ENCODE peak calls at places on chromosome 17, in seven cellular contexts. One of them, this sample, is unnamed.

GRCh38 chr17:57782642-57783337 is 37.7 kb upstream of the CCDC182 start:
- DNase-seq in adrenal gland: no peak
- DNase-seq in HT1080: no peak
- DNase-seq in naive thymus-derived CD8-positive, alpha-beta T cell: no peak
- DNase-seq in T-helper 2 cell: no peak
- DNase-seq in stimulated activated CD8-positive, alpha-beta memory T cell treated with anti-CD3 and anti-CD28 coated beads, Interleukin-12 subunit alpha, Interleukin-12 subunit beta, amount 100 ng/mL, for 4 hours: no peak
- DNase-seq in Panc1: no peak
- DNase-seq in this sample: no peak

GRCh38 chr17:77196251-77196650 is 55.5 kb downstream of the SEC14L1 start:
- DNase-seq in adrenal gland: no peak
- DNase-seq in HT1080: no peak
- DNase-seq in naive thymus-derived CD8-positive, alpha-beta T cell: no peak
- DNase-seq in T-helper 2 cell: no peak
- DNase-seq in stimulated activated CD8-positive, alpha-beta memory T cell treated with anti-CD3 and anti-CD28 coated beads, Interleukin-12 subunit alpha, Interleukin-12 subunit beta, amount 100 ng/mL, for 4 hours: no peak
- DNase-seq in Panc1: no peak
- DNase-seq in this sample: no peak

GRCh38 chr17:59330314-59330942 is 1.0 kb upstream of the YPEL2 start:
- DNase-seq in adrenal gland: peak; percentile 70
- DNase-seq in HT1080: no peak
- DNase-seq in naive thymus-derived CD8-positive, alpha-beta T cell: no peak
- DNase-seq in T-helper 2 cell: no peak
- DNase-seq in stimulated activated CD8-positive, alpha-beta memory T cell treated with anti-CD3 and anti-CD28 coated beads, Interleukin-12 subunit alpha, Interleukin-12 subunit beta, amount 100 ng/mL, for 4 hours: no peak
- DNase-seq in Panc1: no peak
- DNase-seq in this sample: peak; percentile 89

GRCh38 chr17:8724451-8724850 is 20.2 kb downstream of the CCDC42 start:
- DNase-seq in adrenal gland: no peak
- DNase-seq in HT1080: no peak
- DNase-seq in naive thymus-derived CD8-positive, alpha-beta T cell: no peak
- DNase-seq in T-helper 2 cell: no peak
- DNase-seq in stimulated activated CD8-positive, alpha-beta memory T cell treated with anti-CD3 and anti-CD28 coated beads, Interleukin-12 subunit alpha, Interleukin-12 subunit beta, amount 100 ng/mL, for 4 hours: no peak
- DNase-seq in Panc1: no peak
- DNase-seq in this sample: no peak

GRCh38 chr17:73156166-73156840 is 8.5 kb upstream of the SSTR2 start:
- DNase-seq in adrenal gland: peak; percentile 66
- DNase-seq in HT1080: peak; percentile 70
- DNase-seq in naive thymus-derived CD8-positive, alpha-beta T cell: peak; percentile 5
- DNase-seq in T-helper 2 cell: peak; percentile 42
- DNase-seq in stimulated activated CD8-positive, alpha-beta memory T cell treated with anti-CD3 and anti-CD28 coated beads, Interleukin-12 subunit alpha, Interleukin-12 subunit beta, amount 100 ng/mL, for 4 hours: peak; percentile 22
- DNase-seq in Panc1: peak; percentile 17
- DNase-seq in this sample: no peak

GRCh38 chr17:1005361-1005946 is 8.5 kb downstream of the TIMM22 start:
- DNase-seq in adrenal gland: peak; percentile 81
- DNase-seq in HT1080: no peak
- DNase-seq in naive thymus-derived CD8-positive, alpha-beta T cell: no peak
- DNase-seq in T-helper 2 cell: no peak
- DNase-seq in stimulated activated CD8-positive, alpha-beta memory T cell treated with anti-CD3 and anti-CD28 coated beads, Interleukin-12 subunit alpha, Interleukin-12 subunit beta, amount 100 ng/mL, for 4 hours: no peak
- DNase-seq in Panc1: no peak
- DNase-seq in this sample: no peak

GRCh38 chr17:50238594-50239287 is 35.5 kb upstream of the TMEM92 start:
- DNase-seq in adrenal gland: no peak
- DNase-seq in HT1080: no peak
- DNase-seq in naive thymus-derived CD8-positive, alpha-beta T cell: no peak
- DNase-seq in T-helper 2 cell: no peak
- DNase-seq in stimulated activated CD8-positive, alpha-beta memory T cell treated with anti-CD3 and anti-CD28 coated beads, Interleukin-12 subunit alpha, Interleukin-12 subunit beta, amount 100 ng/mL, for 4 hours: no peak
- DNase-seq in Panc1: no peak
- DNase-seq in this sample: no peak

GRCh38 chr17:3865166-3865565 is 19.1 kb upstream of the NCBP3 start:
- DNase-seq in adrenal gland: no peak
- DNase-seq in HT1080: peak; percentile 18
- DNase-seq in naive thymus-derived CD8-positive, alpha-beta T cell: no peak
- DNase-seq in T-helper 2 cell: no peak
- DNase-seq in stimulated activated CD8-positive, alpha-beta memory T cell treated with anti-CD3 and anti-CD28 coated beads, Interleukin-12 subunit alpha, Interleukin-12 subunit beta, amount 100 ng/mL, for 4 hours: no peak
- DNase-seq in Panc1: no peak
- DNase-seq in this sample: no peak

GRCh38 chr17:76255801-76256429 is 9.2 kb upstream of the UBALD2 start:
- DNase-seq in adrenal gland: no peak
- DNase-seq in HT1080: no peak
- DNase-seq in naive thymus-derived CD8-positive, alpha-beta T cell: no peak
- DNase-seq in T-helper 2 cell: no peak
- DNase-seq in stimulated activated CD8-positive, alpha-beta memory T cell treated with anti-CD3 and anti-CD28 coated beads, Interleukin-12 subunit alpha, Interleukin-12 subunit beta, amount 100 ng/mL, for 4 hours: no peak
- DNase-seq in Panc1: no peak
- DNase-seq in this sample: no peak

GRCh38 chr17:51120357-51120738 is 320 bp downstream of the SPAG9 start:
- DNase-seq in adrenal gland: no peak
- DNase-seq in HT1080: peak; percentile 32
- DNase-seq in naive thymus-derived CD8-positive, alpha-beta T cell: no peak
- DNase-seq in T-helper 2 cell: peak; percentile 25
- DNase-seq in stimulated activated CD8-positive, alpha-beta memory T cell treated with anti-CD3 and anti-CD28 coated beads, Interleukin-12 subunit alpha, Interleukin-12 subunit beta, amount 100 ng/mL, for 4 hours: no peak
- DNase-seq in Panc1: no peak
- DNase-seq in this sample: peak; percentile 90

GRCh38 chr17:64281962-64282752 is 19.1 kb upstream of the TEX2 start:
- DNase-seq in adrenal gland: peak; percentile 56
- DNase-seq in HT1080: peak; percentile 75
- DNase-seq in naive thymus-derived CD8-positive, alpha-beta T cell: peak; percentile 33
- DNase-seq in T-helper 2 cell: no peak
- DNase-seq in stimulated activated CD8-positive, alpha-beta memory T cell treated with anti-CD3 and anti-CD28 coated beads, Interleukin-12 subunit alpha, Interleukin-12 subunit beta, amount 100 ng/mL, for 4 hours: no peak
- DNase-seq in Panc1: no peak
- DNase-seq in this sample: no peak

GRCh38 chr17:72640415-72641165 is 451.9 kb downstream of the SLC39A11 start:
- DNase-seq in adrenal gland: no peak
- DNase-seq in HT1080: no peak
- DNase-seq in naive thymus-derived CD8-positive, alpha-beta T cell: no peak
- DNase-seq in T-helper 2 cell: no peak
- DNase-seq in stimulated activated CD8-positive, alpha-beta memory T cell treated with anti-CD3 and anti-CD28 coated beads, Interleukin-12 subunit alpha, Interleukin-12 subunit beta, amount 100 ng/mL, for 4 hours: no peak
- DNase-seq in Panc1: no peak
- DNase-seq in this sample: no peak

GRCh38 chr17:50470451-50470850 is 1.8 kb upstream of the CHAD start:
- DNase-seq in adrenal gland: no peak
- DNase-seq in HT1080: no peak
- DNase-seq in naive thymus-derived CD8-positive, alpha-beta T cell: no peak
- DNase-seq in T-helper 2 cell: no peak
- DNase-seq in stimulated activated CD8-positive, alpha-beta memory T cell treated with anti-CD3 and anti-CD28 coated beads, Interleukin-12 subunit alpha, Interleukin-12 subunit beta, amount 100 ng/mL, for 4 hours: no peak
- DNase-seq in Panc1: no peak
- DNase-seq in this sample: no peak

GRCh38 chr17:50114849-50115357 is 15.1 kb downstream of the SAMD14 start:
- DNase-seq in adrenal gland: peak; percentile 54
- DNase-seq in HT1080: peak; percentile 47
- DNase-seq in naive thymus-derived CD8-positive, alpha-beta T cell: no peak
- DNase-seq in T-helper 2 cell: no peak
- DNase-seq in stimulated activated CD8-positive, alpha-beta memory T cell treated with anti-CD3 and anti-CD28 coated beads, Interleukin-12 subunit alpha, Interleukin-12 subunit beta, amount 100 ng/mL, for 4 hours: no peak
- DNase-seq in Panc1: no peak
- DNase-seq in this sample: no peak

GRCh38 chr17:29760279-29760721 is 137.6 kb upstream of the CORO6 start:
- DNase-seq in adrenal gland: no peak
- DNase-seq in HT1080: peak; percentile 33
- DNase-seq in naive thymus-derived CD8-positive, alpha-beta T cell: peak; percentile 55
- DNase-seq in T-helper 2 cell: no peak
- DNase-seq in stimulated activated CD8-positive, alpha-beta memory T cell treated with anti-CD3 and anti-CD28 coated beads, Interleukin-12 subunit alpha, Interleukin-12 subunit beta, amount 100 ng/mL, for 4 hours: peak; percentile 7
- DNase-seq in Panc1: no peak
- DNase-seq in this sample: no peak

GRCh38 chr17:82048571-82048971 is 3.0 kb downstream of the RFNG start:
- DNase-seq in adrenal gland: no peak
- DNase-seq in HT1080: no peak
- DNase-seq in naive thymus-derived CD8-positive, alpha-beta T cell: no peak
- DNase-seq in T-helper 2 cell: no peak
- DNase-seq in stimulated activated CD8-positive, alpha-beta memory T cell treated with anti-CD3 and anti-CD28 coated beads, Interleukin-12 subunit alpha, Interleukin-12 subunit beta, amount 100 ng/mL, for 4 hours: no peak
- DNase-seq in Panc1: no peak
- DNase-seq in this sample: no peak

GRCh38 chr17:40063915-40064531 is 1.3 kb downstream of the THRA start:
- DNase-seq in adrenal gland: peak; percentile 59
- DNase-seq in HT1080: no peak
- DNase-seq in naive thymus-derived CD8-positive, alpha-beta T cell: no peak
- DNase-seq in T-helper 2 cell: no peak
- DNase-seq in stimulated activated CD8-positive, alpha-beta memory T cell treated with anti-CD3 and anti-CD28 coated beads, Interleukin-12 subunit alpha, Interleukin-12 subunit beta, amount 100 ng/mL, for 4 hours: no peak
- DNase-seq in Panc1: no peak
- DNase-seq in this sample: no peak

GRCh38 chr17:48791128-48792032 is 25.6 kb downstream of the TTLL6 start:
- DNase-seq in adrenal gland: peak; percentile 82
- DNase-seq in HT1080: peak; percentile 85
- DNase-seq in naive thymus-derived CD8-positive, alpha-beta T cell: no peak
- DNase-seq in T-helper 2 cell: no peak
- DNase-seq in stimulated activated CD8-positive, alpha-beta memory T cell treated with anti-CD3 and anti-CD28 coated beads, Interleukin-12 subunit alpha, Interleukin-12 subunit beta, amount 100 ng/mL, for 4 hours: no peak
- DNase-seq in Panc1: peak; percentile 75
- DNase-seq in this sample: no peak

GRCh38 chr17:36939059-36939943 is 2.0 kb downstream of the LHX1 start:
- DNase-seq in adrenal gland: no peak
- DNase-seq in HT1080: no peak
- DNase-seq in naive thymus-derived CD8-positive, alpha-beta T cell: no peak
- DNase-seq in T-helper 2 cell: no peak
- DNase-seq in stimulated activated CD8-positive, alpha-beta memory T cell treated with anti-CD3 and anti-CD28 coated beads, Interleukin-12 subunit alpha, Interleukin-12 subunit beta, amount 100 ng/mL, for 4 hours: no peak
- DNase-seq in Panc1: no peak
- DNase-seq in this sample: no peak

GRCh38 chr17:1720856-1721386 is 3.6 kb upstream of the WDR81 start:
- DNase-seq in adrenal gland: peak; percentile 72
- DNase-seq in HT1080: peak; percentile 51
- DNase-seq in naive thymus-derived CD8-positive, alpha-beta T cell: peak; percentile 43
- DNase-seq in T-helper 2 cell: peak; percentile 58
- DNase-seq in stimulated activated CD8-positive, alpha-beta memory T cell treated with anti-CD3 and anti-CD28 coated beads, Interleukin-12 subunit alpha, Interleukin-12 subunit beta, amount 100 ng/mL, for 4 hours: no peak
- DNase-seq in Panc1: no peak
- DNase-seq in this sample: no peak

GRCh38 chr17:37124074-37124824 is 175.5 kb downstream of the AATF start:
- DNase-seq in adrenal gland: no peak
- DNase-seq in HT1080: no peak
- DNase-seq in naive thymus-derived CD8-positive, alpha-beta T cell: no peak
- DNase-seq in T-helper 2 cell: no peak
- DNase-seq in stimulated activated CD8-positive, alpha-beta memory T cell treated with anti-CD3 and anti-CD28 coated beads, Interleukin-12 subunit alpha, Interleukin-12 subunit beta, amount 100 ng/mL, for 4 hours: no peak
- DNase-seq in Panc1: no peak
- DNase-seq in this sample: no peak

GRCh38 chr17:17018021-17018441 is 24.2 kb upstream of the MPRIP start:
- DNase-seq in adrenal gland: no peak
- DNase-seq in HT1080: no peak
- DNase-seq in naive thymus-derived CD8-positive, alpha-beta T cell: no peak
- DNase-seq in T-helper 2 cell: no peak
- DNase-seq in stimulated activated CD8-positive, alpha-beta memory T cell treated with anti-CD3 and anti-CD28 coated beads, Interleukin-12 subunit alpha, Interleukin-12 subunit beta, amount 100 ng/mL, for 4 hours: no peak
- DNase-seq in Panc1: no peak
- DNase-seq in this sample: no peak

GRCh38 chr17:1422907-1423306 is 22.9 kb upstream of the YWHAE start:
- DNase-seq in adrenal gland: no peak
- DNase-seq in HT1080: peak; percentile 96
- DNase-seq in naive thymus-derived CD8-positive, alpha-beta T cell: no peak
- DNase-seq in T-helper 2 cell: no peak
- DNase-seq in stimulated activated CD8-positive, alpha-beta memory T cell treated with anti-CD3 and anti-CD28 coated beads, Interleukin-12 subunit alpha, Interleukin-12 subunit beta, amount 100 ng/mL, for 4 hours: no peak
- DNase-seq in Panc1: peak; percentile 81
- DNase-seq in this sample: no peak

GRCh38 chr17:83124871-83125514 is 45.6 kb downstream of the METRNL start:
- DNase-seq in adrenal gland: no peak
- DNase-seq in HT1080: no peak
- DNase-seq in naive thymus-derived CD8-positive, alpha-beta T cell: peak; percentile 55
- DNase-seq in T-helper 2 cell: no peak
- DNase-seq in stimulated activated CD8-positive, alpha-beta memory T cell treated with anti-CD3 and anti-CD28 coated beads, Interleukin-12 subunit alpha, Interleukin-12 subunit beta, amount 100 ng/mL, for 4 hours: no peak
- DNase-seq in Panc1: no peak
- DNase-seq in this sample: no peak

GRCh38 chr17:7356779-7357178 is 1.8 kb downstream of the TMEM95 start:
- DNase-seq in adrenal gland: no peak
- DNase-seq in HT1080: no peak
- DNase-seq in naive thymus-derived CD8-positive, alpha-beta T cell: no peak
- DNase-seq in T-helper 2 cell: no peak
- DNase-seq in stimulated activated CD8-positive, alpha-beta memory T cell treated with anti-CD3 and anti-CD28 coated beads, Interleukin-12 subunit alpha, Interleukin-12 subunit beta, amount 100 ng/mL, for 4 hours: no peak
- DNase-seq in Panc1: no peak
- DNase-seq in this sample: no peak

GRCh38 chr17:18015603-18016002 is 23.4 kb downstream of the ATPAF2 start:
- DNase-seq in adrenal gland: no peak
- DNase-seq in HT1080: no peak
- DNase-seq in naive thymus-derived CD8-positive, alpha-beta T cell: no peak
- DNase-seq in T-helper 2 cell: no peak
- DNase-seq in stimulated activated CD8-positive, alpha-beta memory T cell treated with anti-CD3 and anti-CD28 coated beads, Interleukin-12 subunit alpha, Interleukin-12 subunit beta, amount 100 ng/mL, for 4 hours: no peak
- DNase-seq in Panc1: no peak
- DNase-seq in this sample: no peak

GRCh38 chr17:79654350-79654959 is 43.6 kb upstream of the RBFOX3 start:
- DNase-seq in adrenal gland: no peak
- DNase-seq in HT1080: no peak
- DNase-seq in naive thymus-derived CD8-positive, alpha-beta T cell: no peak
- DNase-seq in T-helper 2 cell: no peak
- DNase-seq in stimulated activated CD8-positive, alpha-beta memory T cell treated with anti-CD3 and anti-CD28 coated beads, Interleukin-12 subunit alpha, Interleukin-12 subunit beta, amount 100 ng/mL, for 4 hours: no peak
- DNase-seq in Panc1: no peak
- DNase-seq in this sample: peak; percentile 42

GRCh38 chr17:31803494-31804213 is 55.4 kb downstream of the COPRS start:
- DNase-seq in adrenal gland: no peak
- DNase-seq in HT1080: no peak
- DNase-seq in naive thymus-derived CD8-positive, alpha-beta T cell: no peak
- DNase-seq in T-helper 2 cell: no peak
- DNase-seq in stimulated activated CD8-positive, alpha-beta memory T cell treated with anti-CD3 and anti-CD28 coated beads, Interleukin-12 subunit alpha, Interleukin-12 subunit beta, amount 100 ng/mL, for 4 hours: no peak
- DNase-seq in Panc1: no peak
- DNase-seq in this sample: no peak

This sample was measured in vagina.